ENCODE peak calls at places on chromosomes 4 and X, in four cellular contexts. X is GM12878, B is SK-N-SH, E is HepG2. I is an unnamed sample.

GRCh38 chr4:182688081-182688480 is 229.1 kb downstream of the DCTD start:
- DNase-seq in X (no peak), B (no peak), E (no peak), I (no peak)

GRCh38 chr4:5357863-5358262 is 306.6 kb downstream of the STK32B start:
- DNase-seq in B (no peak), X (no peak), E (no peak), I (no peak)

GRCh38 chr4:80172203-80172602 is 25.1 kb upstream of the PRDM8 start:
- DNase-seq in B (no peak), E (no peak), X (no peak), I (no peak)

GRCh38 chrX:36684053-36684452 is 324.1 kb upstream of the FAM47C start:
- DNase-seq in B (no peak), E (no peak), X (no peak), I (no peak)

GRCh38 chr4:75584067-75584466 is 28.2 kb downstream of the ODAPH start:
- DNase-seq in E (no peak), X (no peak), B (no peak), I (no peak)

GRCh38 chrX:2629316-2630168 is 61.6 kb upstream of the CD99 start:
- DNase-seq in E (peak), X (no peak), B (no peak), I (peak)

GRCh38 chrX:134692990-134693389 is 34.7 kb upstream of the PLAC1 start:
- DNase-seq in X (no peak), E (no peak), B (no peak), I (no peak)

GRCh38 chrX:23900220-23900797 is 7.4 kb downstream of the APOO start:
- DNase-seq in B (no peak), E (no peak), X (no peak), I (peak)

GRCh38 chr4:121243476-121243875 is 79.4 kb upstream of the TNIP3 start:
- DNase-seq in E (no peak), X (no peak), B (no peak), I (no peak)

GRCh38 chr4:106615407-106615945 is 246.9 kb upstream of the GIMD1 start:
- DNase-seq in B (no peak), X (no peak), E (no peak), I (no peak)

GRCh38 chr4:22462693-22463092 is 53.2 kb downstream of the ADGRA3 start:
- DNase-seq in X (no peak), E (no peak), B (no peak), I (no peak)

GRCh38 chrX:13843150-13843721 is 26.3 kb upstream of the GPM6B start:
- DNase-seq in B (no peak), E (no peak), X (no peak), I (no peak)

GRCh38 chrX:13840121-13840520 is 23.2 kb upstream of the GPM6B start:
- DNase-seq in E (no peak), B (no peak), X (no peak), I (no peak)

GRCh38 chrX:13845721-13846378 is 29.0 kb upstream of the GPM6B start:
- DNase-seq in X (no peak), E (no peak), B (no peak), I (no peak)
- TF ChIP-seq MAX in X (no peak), E (no peak), B (no peak), I (no peak)

DNA sequence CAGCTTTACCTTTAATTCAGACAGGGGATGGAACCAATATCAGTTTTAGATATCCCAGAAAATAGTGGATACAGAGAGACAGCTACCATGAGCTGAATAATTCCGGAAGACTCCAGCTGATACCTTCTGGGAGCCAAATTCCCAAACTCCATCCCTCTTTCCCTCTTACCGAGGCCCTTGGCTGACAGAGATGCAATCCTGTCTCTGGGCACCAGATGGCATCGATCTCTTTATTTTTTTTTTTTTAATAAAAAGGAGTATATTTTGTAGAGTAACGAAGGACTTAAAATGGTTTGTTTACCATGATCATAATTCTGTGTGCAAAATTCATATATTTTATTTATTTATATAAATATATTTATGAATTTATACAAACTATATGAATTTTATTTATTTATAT is 31.0 kb downstream of the RAB40A start:
- DNase-seq in E (no peak), B (peak), X (no peak), I (peak)
- TF ChIP-seq PBX3 in E (no peak), B (no peak), X (no peak), I (no peak)

GRCh38 chr4:61199869-61200194 is 294 bp upstream of the ADGRL3 start:
- DNase-seq in X (no peak), E (no peak), B (no peak), I (no peak)
- TF ChIP-seq MAX in X (no peak), E (no peak), B (no peak), I (no peak)

DNA sequence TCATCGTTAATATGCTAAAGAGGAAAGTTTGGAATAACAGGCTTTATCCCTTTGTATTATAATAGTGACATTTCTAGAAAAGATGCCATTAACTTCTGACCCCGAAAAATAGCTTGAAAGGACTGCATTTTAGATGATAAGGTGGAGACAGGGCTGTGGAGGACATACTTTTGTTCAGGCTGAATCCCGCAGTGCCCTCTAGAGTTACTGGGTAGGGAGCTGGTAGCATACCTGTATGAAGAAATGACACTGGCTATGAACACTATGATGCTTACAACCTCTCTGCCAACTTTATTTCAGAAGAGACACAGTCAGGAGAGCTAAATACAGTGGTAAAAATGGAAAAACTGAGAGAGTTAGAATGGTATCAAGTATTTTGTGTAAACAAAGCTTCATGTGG is 8.1 kb downstream of the IL1RAPL1 start:
- DNase-seq in E (no peak), B (no peak), X (no peak), I (no peak)
- TF ChIP-seq PBX3 in E (no peak), B (no peak), X (no peak), I (no peak)

I was measured in A549.